ENCODE peak calls at places on chromosome 18, in eight cellular contexts. T, E, H, Z, D, R, F and G are unnamed samples.

GRCh38 chr18:77482190-77482928 is 232.7 kb downstream of the GALR1 start:
- DNase-seq in R (no peak), H (no peak), T (no peak), D (no peak), F (no peak), E (no peak), Z (no peak), G (no peak)

GRCh38 chr18:78978336-78979057 is 1.1 kb upstream of the SALL3 start:
- DNase-seq in H (no peak), R (no peak), D (peak), Z (no peak), E (no peak), F (no peak), T (no peak), G (no peak)

GRCh38 chr18:31741096-31741735 is 19.5 kb downstream of the SLC25A52 start:
- DNase-seq in R (peak), Z (peak), E (peak), H (no peak), D (no peak), T (no peak), F (peak), G (no peak)

GRCh38 chr18:70491734-70492348 is 203.0 kb downstream of the SOCS6 start:
- DNase-seq in D (no peak), Z (peak), F (peak), R (peak), T (peak), H (peak), E (peak), G (peak)

GRCh38 chr18:37532917-37533316 is 32.7 kb downstream of the CELF4 start:
- DNase-seq in T (no peak), D (no peak), H (no peak), R (no peak), E (no peak), F (no peak), Z (no peak), G (no peak)

GRCh38 chr18:79506191-79507075 is 110.7 kb downstream of the NFATC1 start:
- DNase-seq in T (no peak), E (no peak), H (peak), F (peak), R (no peak), Z (peak), D (peak), G (no peak)

GRCh38 chr18:33839452-33840225 is 261.6 kb downstream of the ASXL3 start:
- DNase-seq in R (no peak), E (peak), D (no peak), T (peak), F (peak), Z (peak), H (peak), G (no peak)

GRCh38 chr18:37341473-37342086 is 224.0 kb downstream of the CELF4 start:
- DNase-seq in D (no peak), H (no peak), T (no peak), E (no peak), Z (no peak), R (no peak), F (no peak), G (no peak)

GRCh38 chr18:55048892-55049291 is 89.6 kb upstream of the CCDC68 start:
- DNase-seq in E (peak), R (no peak), T (peak), Z (no peak), D (no peak), H (no peak), F (no peak), G (no peak)

GRCh38 chr18:11268691-11269686 is 119.6 kb upstream of the PIEZO2 start:
- DNase-seq in T (no peak), H (no peak), F (no peak), E (peak), R (no peak), Z (no peak), D (peak), G (no peak)

GRCh38 chr18:40678318-40678717 is 1276.7 kb upstream of the PIK3C3 start:
- DNase-seq in D (no peak), T (no peak), H (no peak), Z (no peak), E (no peak), R (no peak), F (no peak), G (no peak)

GRCh38 chr18:58611471-58612131 is 17.3 kb downstream of the ALPK2 start:
- DNase-seq in R (no peak), E (no peak), T (no peak), D (no peak), Z (no peak), F (no peak), H (no peak), G (no peak)

GRCh38 chr18:33577688-33578370 is at the start of gene ASXL3:
- DNase-seq in H (peak), D (peak), Z (peak), E (no peak), F (peak), T (no peak), R (peak), G (no peak)

GRCh38 chr18:48649231-48649630 is 110.4 kb downstream of the CTIF start:
- DNase-seq in D (no peak), F (no peak), H (no peak), Z (no peak), R (no peak), E (no peak), T (no peak), G (no peak)

GRCh38 chr18:50654658-50655550 is 95.0 kb downstream of the MAPK4 start:
- DNase-seq in T (no peak), R (no peak), D (peak), H (no peak), F (no peak), E (no peak), Z (no peak), G (no peak)

GRCh38 chr18:53544926-53545325 is 679.5 kb downstream of the MBD2 start:
- DNase-seq in R (no peak), F (no peak), E (no peak), T (no peak), Z (no peak), H (no peak), D (no peak), G (no peak)

GRCh38 chr18:59063912-59064311 is 75.8 kb upstream of the SEC11C start:
- DNase-seq in E (no peak), D (no peak), H (no peak), R (no peak), Z (no peak), T (no peak), F (no peak), G (no peak)

GRCh38 chr18:55152801-55153200 is 193.5 kb upstream of the CCDC68 start:
- DNase-seq in D (no peak), Z (no peak), H (no peak), E (peak), R (no peak), F (no peak), T (no peak), G (peak)

GRCh38 chr18:55245200-55245599 is 285.9 kb upstream of the CCDC68 start:
- DNase-seq in Z (no peak), T (no peak), R (no peak), D (no peak), E (peak), F (no peak), H (no peak), G (no peak)

GRCh38 chr18:45519881-45520280 is 95.4 kb upstream of the SLC14A2 start:
- DNase-seq in R (no peak), H (no peak), T (no peak), F (no peak), E (peak), D (no peak), Z (no peak), G (no peak)

GRCh38 chr18:42953306-42953705 is 162.2 kb downstream of the RIT2 start:
- DNase-seq in H (no peak), R (no peak), F (no peak), E (no peak), Z (no peak), T (no peak), D (no peak), G (no peak)

GRCh38 chr18:49014605-49015267 is 64.0 kb upstream of the SMAD7 start:
- DNase-seq in Z (no peak), T (no peak), E (no peak), R (no peak), F (no peak), H (no peak), D (no peak), G (no peak)

GRCh38 chr18:37539236-37539635 is 26.4 kb downstream of the CELF4 start:
- DNase-seq in T (no peak), F (no peak), Z (no peak), R (no peak), E (no peak), H (no peak), D (no peak), G (no peak)

GRCh38 chr18:23142285-23142929 is 7.1 kb downstream of the CABLES1 start:
- DNase-seq in R (no peak), T (no peak), H (no peak), E (no peak), D (no peak), Z (no peak), F (no peak), G (no peak)
- TF ChIP-seq POLR2A in R (no peak), T (no peak), H (no peak), E (no peak), D (no peak), Z (no peak), F (no peak), G (no peak)

DNA sequence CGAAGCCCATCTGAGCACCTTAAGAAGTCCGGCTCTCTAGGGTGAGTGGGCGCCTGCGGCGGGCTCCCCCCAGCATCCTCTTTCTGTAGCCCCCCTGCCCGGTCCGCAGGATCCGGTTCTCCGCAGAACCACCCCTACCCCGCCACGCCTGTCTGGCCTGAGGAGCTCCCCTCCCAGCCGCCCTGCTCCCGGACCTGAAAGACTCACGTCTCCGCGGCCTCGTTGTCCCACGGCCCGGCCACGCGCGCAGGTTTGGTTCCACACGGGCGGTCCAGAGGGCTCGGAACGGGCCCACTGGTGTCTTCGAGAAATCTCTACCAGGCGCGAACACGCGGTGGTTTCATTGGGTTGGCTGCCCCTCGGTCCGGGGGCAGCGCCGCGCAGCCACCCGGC is 237 bp downstream of the SLC39A6 start:
- DNase-seq in E (no peak), H (no peak), T (no peak), F (no peak), R (no peak), D (no peak), Z (no peak), G (no peak)
- TF ChIP-seq POLR2A in E (no peak), H (no peak), T (no peak), F (no peak), R (no peak), D (no peak), Z (no peak), G (no peak)

GRCh38 chr18:5728566-5728965 is 166.8 kb downstream of the TMEM200C start:
- DNase-seq in E (no peak), F (no peak), D (no peak), Z (no peak), R (no peak), H (no peak), T (no peak), G (no peak)
- TF ChIP-seq POLR2A in E (no peak), F (no peak), D (no peak), Z (no peak), R (no peak), H (no peak), T (no peak), G (no peak)

GRCh38 chr18:60070631-60071030 is 170.8 kb downstream of the PMAIP1 start:
- DNase-seq in R (no peak), T (no peak), E (no peak), Z (no peak), F (no peak), D (no peak), H (no peak), G (no peak)
- TF ChIP-seq POLR2A in R (no peak), T (no peak), E (no peak), Z (no peak), F (no peak), D (no peak), H (no peak), G (no peak)